ENCODE peak calls at places on chromosomes 2 and 18, in eight cellular contexts. D, X, O, Y, V, C, F and M are unnamed samples.

GRCh38 chr2:195656131-195656858 is 731 bp upstream of the SLC39A10 start:
- DNase-seq in C (no peak), D (no peak), Y (no peak), V (no peak), O (no peak), X (peak), F (no peak), M (no peak)

GRCh38 chr2:97011977-97012569 is 25.7 kb upstream of the FAM178B start:
- DNase-seq in Y (peak), C (peak), F (peak), X (peak), D (peak), O (peak), V (no peak), M (peak)

GRCh38 chr18:49022311-49023280 is 71.8 kb upstream of the SMAD7 start:
- DNase-seq in V (no peak), X (no peak), D (no peak), Y (no peak), O (no peak), C (peak), F (no peak), M (no peak)

GRCh38 chr2:127293386-127293757 is 572 bp downstream of the ERCC3 start:
- DNase-seq in O (peak), C (no peak), F (no peak), D (peak), X (no peak), V (no peak), Y (no peak), M (no peak)

GRCh38 chr2:205657579-205657978 is 24.7 kb upstream of the NRP2 start:
- DNase-seq in C (no peak), D (peak), X (no peak), O (peak), F (peak), V (no peak), Y (no peak), M (peak)

GRCh38 chr2:44564752-44565151 is 203.0 kb downstream of the CAMKMT start:
- DNase-seq in O (no peak), D (no peak), F (no peak), X (no peak), V (no peak), Y (no peak), C (no peak), M (no peak)

GRCh38 chr2:221347471-221347870 is 224.6 kb downstream of the EPHA4 start:
- DNase-seq in Y (no peak), C (no peak), O (no peak), V (no peak), D (peak), X (no peak), F (no peak), M (no peak)

GRCh38 chr2:199259671-199260070 is 198.1 kb downstream of the SATB2 start:
- DNase-seq in D (peak), F (no peak), C (no peak), V (no peak), Y (no peak), O (no peak), X (no peak), M (no peak)

GRCh38 chr2:96663829-96664228 is 21.3 kb downstream of the FER1L5 start:
- DNase-seq in C (no peak), D (no peak), F (no peak), X (no peak), Y (no peak), V (no peak), O (no peak), M (no peak)

DNA sequence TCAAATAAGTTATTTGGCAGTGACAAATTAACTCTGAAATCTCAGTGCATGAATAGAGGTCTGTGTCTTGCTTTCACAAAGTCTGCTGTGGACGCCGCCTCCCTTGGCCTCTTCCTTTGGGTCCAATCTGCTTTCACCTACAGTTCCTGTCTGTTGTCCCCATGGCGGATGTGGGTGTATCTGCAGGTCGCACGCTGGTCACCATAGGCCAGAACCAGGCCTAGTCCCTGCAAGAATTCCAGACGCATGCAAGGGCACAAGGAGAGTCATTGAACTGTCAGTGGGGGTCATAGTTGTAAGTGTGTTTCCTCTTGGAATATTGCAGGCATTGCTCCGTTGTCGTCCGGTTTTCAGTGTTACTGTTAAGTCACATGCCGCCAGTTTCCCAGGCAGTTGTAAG is 7.4 kb downstream of the SOCS6 start:
- DNase-seq in X (no peak), C (no peak), D (no peak), V (no peak), F (no peak), Y (peak), O (no peak), M (no peak)
- H3K4me3 ChIP-seq in X (no peak), C (no peak), D (no peak), V (no peak), F (no peak), Y (no peak), O (no peak), M (no peak)

DNA sequence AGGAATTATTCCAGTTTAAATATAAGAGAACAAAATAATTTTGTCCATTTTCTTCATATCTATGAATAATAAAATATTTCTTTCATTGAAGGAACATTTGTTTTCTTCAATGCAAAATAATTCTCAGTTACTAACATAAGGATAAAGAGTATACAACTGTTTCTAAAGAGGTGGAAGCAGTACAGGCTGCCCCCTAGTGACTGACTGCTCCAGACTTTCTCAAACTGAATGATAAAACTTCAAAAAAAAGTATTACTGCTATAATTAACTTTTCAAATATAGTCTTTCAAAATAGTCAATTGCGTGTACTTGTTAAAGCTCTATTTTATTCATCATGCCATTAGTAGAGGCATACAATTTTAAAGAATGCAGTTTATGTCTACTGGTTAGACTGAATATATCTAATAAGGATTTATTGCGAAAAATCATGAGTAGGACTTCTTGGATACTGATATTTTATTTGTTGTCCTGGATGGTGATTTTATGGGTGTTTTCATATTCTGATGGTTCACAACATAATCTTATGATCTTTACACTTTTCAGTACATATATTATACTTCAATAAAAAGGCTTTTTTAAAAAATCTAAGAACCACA is 100.1 kb downstream of the WDPCP start:
- DNase-seq in O (peak), X (no peak), V (no peak), C (peak), D (peak), F (peak), Y (peak), M (peak)
- TF ChIP-seq CTCF in O (peak), X (peak), V (peak), C (peak), D (peak), F (peak), Y (peak), M (peak)

GRCh38 chr18:78523850-78524249 is 455.8 kb upstream of the SALL3 start:
- DNase-seq in C (no peak), F (no peak), D (no peak), V (no peak), Y (no peak), X (no peak), O (no peak), M (no peak)

GRCh38 chr18:78526923-78527775 is 452.5 kb upstream of the SALL3 start:
- DNase-seq in Y (peak), C (peak), D (no peak), V (no peak), O (no peak), X (no peak), F (no peak), M (no peak)

GRCh38 chr18:78527984-78528383 is 451.6 kb upstream of the SALL3 start:
- DNase-seq in D (no peak), V (no peak), X (no peak), F (no peak), O (no peak), Y (no peak), C (no peak), M (no peak)

GRCh38 chr18:78526275-78526674 is 453.3 kb upstream of the SALL3 start:
- DNase-seq in Y (no peak), C (no peak), F (no peak), V (no peak), D (no peak), O (no peak), X (no peak), M (no peak)

GRCh38 chr18:78525364-78526111 is 454.1 kb upstream of the SALL3 start:
- DNase-seq in O (no peak), X (no peak), C (no peak), F (peak), Y (no peak), V (no peak), D (peak), M (no peak)
- H3K4me3 ChIP-seq in O (no peak), X (no peak), C (no peak), F (no peak), Y (no peak), V (no peak), D (no peak), M (no peak)

GRCh38 chr2:84646514-84646913 is 130.2 kb downstream of the DNAH6 start:
- DNase-seq in O (no peak), V (no peak), C (no peak), F (no peak), D (no peak), Y (no peak), X (no peak), M (no peak)
- TF ChIP-seq CTCF in O (no peak), V (no peak), C (no peak), F (no peak), D (no peak), Y (no peak), X (no peak), M (no peak)

DNA sequence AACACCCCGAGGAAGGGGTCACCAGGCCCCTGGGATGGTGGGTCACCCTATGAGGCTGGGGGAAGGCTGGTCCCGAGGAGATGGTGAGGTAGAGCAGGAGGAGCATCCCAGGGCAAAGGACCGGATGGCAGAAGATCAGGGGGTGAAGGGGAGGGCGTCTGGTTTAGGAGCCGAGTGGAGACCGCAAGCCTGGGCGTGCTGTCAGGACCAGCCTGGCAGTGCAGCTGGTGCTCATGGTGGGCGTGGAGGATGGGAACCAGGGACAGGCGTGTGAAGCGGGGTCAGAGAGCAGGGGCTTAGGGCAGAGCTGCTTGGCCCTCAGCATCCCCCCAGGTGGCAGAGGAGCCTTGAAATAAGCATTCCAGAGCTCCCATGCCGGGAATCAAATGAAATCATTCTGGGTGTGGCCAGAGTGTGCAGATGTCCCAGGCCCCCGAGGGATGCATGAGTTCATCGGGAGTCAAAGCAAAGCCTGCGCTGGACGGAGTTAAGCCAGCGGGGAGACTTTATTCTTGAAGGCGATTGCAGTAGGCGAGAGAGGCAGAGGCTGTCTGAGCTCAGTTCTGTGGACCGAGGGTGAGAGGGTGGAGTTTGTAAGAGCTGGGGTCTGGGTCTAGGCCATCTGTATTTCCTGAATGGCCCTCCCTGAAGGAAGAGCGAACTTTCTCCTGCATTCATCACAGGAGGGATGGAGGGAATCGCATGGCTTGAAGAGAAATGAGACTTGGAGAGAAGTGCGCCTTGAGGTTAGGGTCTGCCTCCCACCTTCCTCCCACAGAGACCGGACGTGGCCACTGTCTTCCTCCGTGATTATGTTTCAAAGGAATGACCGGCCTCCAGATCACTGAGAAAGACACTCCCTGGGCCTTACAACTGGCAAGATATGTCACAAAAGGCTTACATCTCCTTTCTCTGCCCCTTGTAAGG is 33.2 kb upstream of the MBP start:
- DNase-seq in X (peak), Y (no peak), V (no peak), O (peak), D (peak), C (peak), F (peak), M (peak)
- H3K4me3 ChIP-seq in X (no peak), Y (no peak), V (no peak), O (no peak), D (peak), C (no peak), F (no peak), M (no peak)

GRCh38 chr18:63025251-63025710 is 294.3 kb downstream of the BCL2 start:
- DNase-seq in C (peak), D (peak), X (no peak), V (no peak), F (peak), O (no peak), Y (peak), M (no peak)
- TF ChIP-seq CTCF in C (peak), D (peak), X (no peak), V (no peak), F (peak), O (peak), Y (peak), M (peak)

GRCh38 chr2:230602562-230603230 is 109.9 kb upstream of the CAB39 start:
- DNase-seq in V (no peak), C (no peak), X (no peak), D (no peak), F (no peak), Y (no peak), O (no peak), M (no peak)
- H3K4me3 ChIP-seq in V (no peak), C (no peak), X (no peak), D (no peak), F (no peak), Y (no peak), O (no peak), M (no peak)

GRCh38 chr2:18986046-18986445 is 372.4 kb downstream of the OSR1 start:
- DNase-seq in C (no peak), V (no peak), D (no peak), Y (no peak), O (no peak), X (no peak), F (no peak), M (no peak)

GRCh38 chr2:18988557-18989232 is 369.7 kb downstream of the OSR1 start:
- DNase-seq in F (no peak), X (no peak), O (peak), C (no peak), D (no peak), Y (peak), V (no peak), M (peak)

GRCh38 chr2:18991177-18992168 is 366.9 kb downstream of the OSR1 start:
- DNase-seq in D (peak), F (peak), X (peak), Y (no peak), V (no peak), O (peak), C (no peak), M (peak)

GRCh38 chr2:18987021-18987420 is 371.4 kb downstream of the OSR1 start:
- DNase-seq in D (peak), Y (no peak), F (no peak), C (no peak), V (no peak), X (no peak), O (no peak), M (peak)

DNA sequence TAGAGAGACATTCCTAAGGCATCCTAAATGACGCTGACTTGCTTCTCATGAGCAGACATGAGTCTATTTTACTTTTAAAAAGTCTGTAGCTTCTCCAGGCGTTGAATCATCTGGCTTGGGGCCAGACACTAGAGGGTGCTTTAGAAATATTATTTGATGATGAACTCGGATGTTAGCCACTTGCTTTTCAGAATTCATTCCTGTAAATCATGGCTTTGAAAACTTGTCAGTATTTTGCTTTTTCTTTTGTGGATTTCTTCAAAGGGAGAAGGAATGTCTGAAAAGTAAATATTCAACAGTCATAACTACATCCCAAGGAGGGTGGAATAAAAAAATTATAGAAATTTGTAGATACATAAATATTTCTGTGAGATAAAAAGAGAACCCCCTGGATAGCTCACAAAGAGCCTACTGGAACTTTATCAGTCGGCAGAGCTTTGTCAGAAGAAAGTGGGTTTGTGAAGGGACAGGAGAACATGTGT is 370.8 kb downstream of the OSR1 start:
- DNase-seq in Y (no peak), O (peak), F (peak), C (no peak), X (peak), D (peak), V (no peak), M (peak)
- TF ChIP-seq CTCF in Y (no peak), O (no peak), F (peak), C (no peak), X (peak), D (peak), V (peak), M (peak)

GRCh38 chr2:9602412-9602811 is 28.4 kb downstream of the YWHAQ start:
- DNase-seq in F (no peak), C (no peak), D (no peak), V (no peak), X (no peak), Y (no peak), O (no peak), M (no peak)
- H3K4me3 ChIP-seq in F (no peak), C (no peak), D (no peak), V (no peak), X (no peak), Y (no peak), O (no peak), M (no peak)